ENCODE peak calls at places on chromosomes 12 and 14, in seven cellular contexts. I is NT2/D1, W is fibroblast of lung, B is Karpas-422, P is mesendoderm, T is neural progenitor cell, L is MM.1S. M is an unnamed sample.

GRCh38 chr12:94511506-94511905 is 51.8 kb upstream of the CEP83 start:
- DNase-seq in I (no peak), W (no peak), L (no peak), B (no peak), P (no peak), T (no peak), M (no peak)

GRCh38 chr12:126862500-126862899 is 1404.5 kb upstream of the TMEM132C start:
- DNase-seq in P (no peak), L (no peak), B (no peak), T (no peak), I (no peak), W (no peak), M (no peak)

GRCh38 chr14:54088271-54088670 is 131.6 kb upstream of the BMP4 start:
- DNase-seq in B (no peak), W (no peak), T (no peak), L (no peak), P (no peak), I (no peak), M (no peak)

GRCh38 chr12:41624571-41624970 is 436.5 kb downstream of the PDZRN4 start:
- DNase-seq in W (no peak), I (no peak), P (peak; percentile 25), B (no peak), T (peak; percentile 54), L (no peak), M (no peak)

GRCh38 chr12:80195143-80195726 is 95.9 kb downstream of the OTOGL start:
- DNase-seq in T (peak; percentile 71), W (peak; percentile 83), L (peak; percentile 67), P (peak; percentile 63), I (peak; percentile 47), B (peak; percentile 71), M (peak; percentile 35)

GRCh38 chr12:23055004-23055403 is 430.0 kb downstream of the ETNK1 start:
- DNase-seq in B (peak; percentile 77), I (peak; percentile 85), L (peak; percentile 72), T (peak; percentile 78), P (peak; percentile 84), W (peak; percentile 22), M (peak; percentile 54)

GRCh38 chr14:105155071-105155651 is 13.4 kb downstream of the JAG2 start:
- DNase-seq in P (no peak), W (no peak), T (no peak), I (no peak), L (no peak), B (no peak), M (no peak)

GRCh38 chr14:104341532-104342434 is 203.4 kb downstream of the KIF26A start:
- DNase-seq in B (peak; percentile 84), P (peak; percentile 93), L (peak; percentile 54), I (peak; percentile 83), W (no peak), T (peak; percentile 92), M (no peak)

GRCh38 chr14:51356381-51356780 is 116.3 kb downstream of the TMX1 start:
- DNase-seq in B (no peak), L (no peak), T (peak; percentile 13), W (no peak), P (no peak), I (no peak), M (no peak)

GRCh38 chr12:32454075-32454474 is 54.7 kb downstream of the FGD4 start:
- DNase-seq in B (no peak), T (peak; percentile 78), P (peak; percentile 95), I (peak; percentile 99), L (no peak), W (peak; percentile 67), M (peak; percentile 69)

GRCh38 chr12:97299867-97300266 is 162.7 kb upstream of the RMST start:
- DNase-seq in I (no peak), T (no peak), B (no peak), L (no peak), P (no peak), W (no peak), M (no peak)

GRCh38 chr12:26434299-26434915 is 239.0 kb downstream of the SSPN start:
- DNase-seq in L (peak; percentile 11), I (peak; percentile 85), P (peak; percentile 80), B (peak; percentile 86), T (peak; percentile 71), W (peak; percentile 77), M (peak; percentile 60)

GRCh38 chr14:21711360-21711961 is 37.8 kb upstream of the OR4E1 start:
- DNase-seq in P (peak; percentile 46), W (peak; percentile 50), B (peak; percentile 89), L (peak; percentile 36), T (peak; percentile 45), I (peak; percentile 6), M (peak; percentile 12)

DNA sequence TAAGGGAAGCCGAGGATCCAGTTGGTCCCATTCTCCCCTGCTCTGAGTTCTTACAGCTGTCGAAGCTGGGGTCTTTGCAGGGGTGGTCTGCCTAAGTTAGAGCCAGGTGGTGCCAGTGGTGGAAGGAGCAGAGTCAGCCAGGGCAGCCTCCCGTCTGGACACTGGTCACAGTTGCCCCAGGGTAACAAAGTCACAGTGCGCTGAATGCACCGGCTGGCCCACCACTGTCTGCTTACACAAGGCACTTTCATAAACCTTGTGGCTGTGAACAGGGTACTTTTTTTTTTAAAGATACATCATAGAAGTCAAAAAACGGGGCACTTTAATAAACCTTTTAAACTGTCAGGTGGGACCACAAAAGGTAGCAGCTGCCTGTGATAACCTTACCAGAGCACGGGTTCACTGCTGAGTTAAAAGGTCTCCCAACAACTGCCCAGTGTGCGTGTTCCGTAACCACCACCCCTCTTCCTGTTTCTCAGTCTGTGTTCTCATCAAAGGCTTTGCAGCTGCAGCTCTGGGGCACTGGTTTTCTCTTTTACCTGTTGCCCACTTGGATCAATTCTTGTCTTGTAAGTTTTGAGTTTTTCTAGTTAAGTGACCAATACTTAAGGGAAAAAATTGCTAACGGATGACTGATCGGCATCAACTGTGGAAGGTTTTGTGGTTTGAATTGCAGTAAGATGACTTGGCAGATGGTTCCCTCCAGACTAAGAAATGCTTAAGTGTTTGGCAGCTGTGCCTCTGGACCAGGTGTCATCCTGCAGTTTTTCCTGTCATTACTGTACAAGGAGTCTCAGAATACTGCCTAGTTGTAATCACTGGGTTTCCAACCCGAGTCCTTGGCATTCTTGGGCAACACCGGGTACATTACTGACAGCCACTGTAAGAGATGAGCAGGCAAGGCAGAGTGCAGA is 55.9 kb downstream of the DYNC1H1 start:
- DNase-seq in B (no peak), P (no peak), I (no peak), L (no peak), W (peak; percentile 72), T (no peak), M (peak; percentile 89)
- H3K9ac ChIP-seq in B (no peak overlapping the region), P (no peak overlapping the region), I (no peak overlapping the region), L (no peak overlapping the region), W (no peak overlapping the region), T (no peak overlapping the region), M (no peak overlapping the region)

GRCh38 chr12:13175499-13175898 is 21.0 kb upstream of the EMP1 start:
- DNase-seq in W (peak; percentile 47), L (no peak), P (no peak), B (no peak), I (no peak), T (no peak), M (peak; percentile 82)
- H3K9ac ChIP-seq in W (no peak overlapping the region), L (no peak overlapping the region), P (no peak overlapping the region), B (no peak overlapping the region), I (no peak overlapping the region), T (no peak overlapping the region), M (no peak overlapping the region)

GRCh38 chr14:24269368-24269767 is 2.0 kb downstream of the RABGGTA start:
- DNase-seq in W (no peak), P (no peak), L (no peak), T (no peak), I (no peak), B (no peak), M (no peak)

GRCh38 chr14:24269910-24270536 is 1.4 kb downstream of the RABGGTA start:
- DNase-seq in B (no peak), T (no peak), W (no peak), P (no peak), I (no peak), L (no peak), M (no peak)

GRCh38 chr14:24268225-24268624 is 3.2 kb downstream of the RABGGTA start:
- DNase-seq in P (no peak), I (no peak), T (no peak), B (no peak), W (no peak), L (no peak), M (no peak)

GRCh38 chr14:24266344-24267244 is 3.6 kb upstream of the TGM1 start:
- DNase-seq in B (no peak), W (no peak), L (no peak), I (no peak), P (no peak), T (no peak), M (no peak)

GRCh38 chr14:24267516-24267915 is 3.9 kb downstream of the RABGGTA start:
- DNase-seq in I (no peak), T (no peak), B (no peak), P (no peak), L (no peak), W (no peak), M (no peak)
- H3K9ac ChIP-seq in I (no peak overlapping the region), T (no peak overlapping the region), B (no peak overlapping the region), P (no peak overlapping the region), L (no peak overlapping the region), W (no peak overlapping the region), M (no peak overlapping the region)

GRCh38 chr12:54564768-54565167 is 15.4 kb downstream of the PDE1B start:
- DNase-seq in W (no peak), B (no peak), T (peak; percentile 54), L (no peak), P (peak; percentile 65), I (peak; percentile 94), M (no peak)

GRCh38 chr12:54565658-54566552 is 16.5 kb downstream of the PDE1B start:
- DNase-seq in L (no peak), P (peak; percentile 76), W (no peak), I (peak; percentile 79), T (peak; percentile 54), B (no peak), M (no peak)

GRCh38 chr12:54563787-54564186 is 14.4 kb downstream of the PDE1B start:
- DNase-seq in B (no peak), L (no peak), T (no peak), I (no peak), P (no peak), W (no peak), M (no peak)

GRCh38 chr12:54569072-54569471 is 19.4 kb downstream of the PPP1R1A start:
- DNase-seq in W (no peak), I (no peak), P (no peak), L (no peak), B (no peak), T (no peak), M (no peak)

GRCh38 chr12:54566792-54567191 is 17.4 kb downstream of the PDE1B start:
- DNase-seq in I (no peak), W (no peak), L (no peak), P (no peak), B (no peak), T (no peak), M (no peak)
- H3K9ac ChIP-seq in I (no peak overlapping the region), W (no peak overlapping the region), L (no peak overlapping the region), P (no peak overlapping the region), B (no peak overlapping the region), T (no peak overlapping the region), M (no peak overlapping the region)

DNA sequence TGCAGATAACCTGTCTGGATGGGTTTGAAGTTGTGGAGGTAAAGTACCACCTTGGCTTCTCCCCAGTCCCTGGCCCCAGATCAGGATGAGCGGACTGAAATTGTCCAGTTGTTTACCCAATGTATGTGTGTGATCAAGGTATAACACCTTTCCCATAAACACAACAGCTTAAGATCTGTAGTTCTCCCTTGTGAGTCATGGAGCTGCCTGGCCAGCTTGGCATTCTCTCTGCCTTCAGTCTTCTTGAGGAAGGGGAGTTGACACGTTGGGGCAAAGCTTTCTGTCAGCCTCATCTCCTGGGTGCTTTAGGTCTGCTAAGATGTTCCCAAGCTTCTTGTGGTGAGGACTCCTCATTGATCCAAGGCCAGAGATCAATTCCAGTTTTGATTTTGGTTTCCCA is 6.1 kb downstream of the C1S start:
- DNase-seq in I (no peak), B (no peak), T (no peak), P (no peak), L (no peak), W (no peak), M (no peak)
- H3K9ac ChIP-seq in I (no peak overlapping the region), B (no peak overlapping the region), T (no peak overlapping the region), P (no peak overlapping the region), L (no peak overlapping the region), W (no peak overlapping the region), M (no peak overlapping the region)

GRCh38 chr12:61584943-61585342 is 675.3 kb upstream of the USP15 start:
- DNase-seq in B (no peak), T (peak; percentile 31), I (no peak), L (no peak), P (no peak), W (no peak), M (no peak)
- H3K9ac ChIP-seq in B (no peak overlapping the region), T (no peak overlapping the region), I (no peak overlapping the region), L (no peak overlapping the region), P (no peak overlapping the region), W (no peak overlapping the region), M (no peak overlapping the region)

M was measured in mammary epithelial cell.